ENCODE peak calls at places on chromosomes 5 and 9, in six cellular contexts. L is A549, S is sigmoid colon, I is ovary, Q is stomach, X is HCT116. Z is an unnamed sample. For H3K4me1, the result is how much of the 10 kb centered on the place peaks cover.

GRCh38 chr5:15010936-15011335 is 139.4 kb upstream of the ANKH start:
- DNase-seq in L (no peak), S (no peak), I (no peak), Q (no peak), X (no peak), Z (no peak)

GRCh38 chr9:33931326-33931725 is 114.4 kb downstream of the UBE2R2 start:
- DNase-seq in L (no peak), S (no peak), I (no peak), Q (no peak), X (no peak), Z (no peak)

GRCh38 chr9:78030553-78031270 is 899 bp downstream of the GNAQ start:
- DNase-seq in L (no peak), S (peak), I (peak), Q (peak), X (no peak), Z (peak)

GRCh38 chr5:115377468-115378217 is 81.2 kb upstream of the CCDC112 start:
- DNase-seq in L (no peak), S (no peak), I (no peak), Q (no peak), X (peak), Z (no peak)

GRCh38 chr9:35367451-35367850 is 122.5 kb upstream of the RUSC2 start:
- DNase-seq in L (no peak), S (no peak), I (no peak), Q (no peak), X (no peak), Z (no peak)

GRCh38 chr5:133390416-133391155 is 221.8 kb downstream of the FSTL4 start:
- DNase-seq in L (no peak), S (peak), I (no peak), Q (no peak), X (no peak), Z (no peak)

GRCh38 chr9:83920469-83920941 is 727 bp downstream of the KIF27 start:
- DNase-seq in L (peak), S (peak), I (no peak), Q (peak), X (no peak), Z (no peak)

GRCh38 chr9:71910602-71911060 is 362 bp downstream of the ABHD17B start:
- DNase-seq in L (no peak), S (no peak), I (no peak), Q (no peak), X (no peak), Z (no peak)

GRCh38 chr5:155729684-155730059 is 597.3 kb upstream of the SGCD start:
- DNase-seq in L (no peak), S (no peak), I (peak), Q (no peak), X (no peak), Z (peak)

GRCh38 chr5:177045628-177046027 is 23.1 kb downstream of the ZNF346 start:
- DNase-seq in L (no peak), S (no peak), I (no peak), Q (no peak), X (no peak), Z (no peak)

GRCh38 chr5:134370306-134370870 is 981 bp upstream of the UBE2B start:
- DNase-seq in L (no peak), S (no peak), I (no peak), Q (no peak), X (no peak), Z (no peak)

GRCh38 chr5:21646469-21646868 is 1206.7 kb downstream of the CDH12 start:
- DNase-seq in L (no peak), S (no peak), I (no peak), Q (no peak), X (no peak), Z (no peak)

GRCh38 chr5:124913329-124913653 is 166.9 kb upstream of the ZNF608 start:
- DNase-seq in L (no peak), S (no peak), I (no peak), Q (no peak), X (no peak), Z (no peak)

GRCh38 chr5:176356179-176356566 is 5.4 kb downstream of the KIAA1191 start:
- DNase-seq in L (no peak), S (no peak), I (no peak), Q (no peak), X (no peak), Z (no peak)

GRCh38 chr5:77266291-77266690 is 55.8 kb downstream of the PDE8B start:
- DNase-seq in L (no peak), S (no peak), I (no peak), Q (no peak), X (no peak), Z (no peak)

GRCh38 chr5:65809817-65810531 is 88.0 kb downstream of the NLN start:
- DNase-seq in L (no peak), S (no peak), I (peak), Q (peak), X (no peak), Z (peak)

GRCh38 chr5:154758501-154758900 is 3.3 kb downstream of the LARP1 start:
- DNase-seq in L (no peak), S (no peak), I (no peak), Q (no peak), X (no peak), Z (no peak)

GRCh38 chr5:158553195-158553945 is 546.3 kb downstream of the EBF1 start:
- DNase-seq in L (no peak), S (peak), I (no peak), Q (no peak), X (no peak), Z (no peak)

GRCh38 chr5:119289413-119289812 is 66.4 kb upstream of the TNFAIP8 start:
- DNase-seq in L (no peak), S (no peak), I (no peak), Q (no peak), X (no peak), Z (no peak)

GRCh38 chr5:132309679-132310078 is 15.5 kb downstream of the SLC22A4 start:
- DNase-seq in L (no peak), S (no peak), I (no peak), Q (no peak), X (no peak), Z (no peak)

GRCh38 chr9:124771867-124772621 is 933 bp upstream of the NR6A1 start:
- DNase-seq in L (peak), S (no peak), I (peak), Q (peak), X (peak), Z (peak)

GRCh38 chr9:407255-407654 is 192.6 kb downstream of the DOCK8 start:
- DNase-seq in L (no peak), S (no peak), I (no peak), Q (no peak), X (no peak), Z (no peak)

GRCh38 chr9:114606597-114607207 is 4.4 kb upstream of the TMEM268 start:
- DNase-seq in L (no peak), S (no peak), I (peak), Q (peak), X (no peak), Z (no peak)

GRCh38 chr9:114604974-114605373 is 6.1 kb upstream of the TMEM268 start:
- DNase-seq in L (no peak), S (no peak), I (no peak), Q (no peak), X (no peak), Z (no peak)

GRCh38 chr9:114607671-114608524 is 3.2 kb upstream of the TMEM268 start:
- DNase-seq in L (no peak), S (no peak), I (no peak), Q (no peak), X (no peak), Z (no peak)

GRCh38 chr9:114608525-114608796 is 2.6 kb upstream of the TMEM268 start:
- DNase-seq in L (no peak), S (no peak), I (no peak), Q (no peak), X (no peak), Z (no peak)

DNA sequence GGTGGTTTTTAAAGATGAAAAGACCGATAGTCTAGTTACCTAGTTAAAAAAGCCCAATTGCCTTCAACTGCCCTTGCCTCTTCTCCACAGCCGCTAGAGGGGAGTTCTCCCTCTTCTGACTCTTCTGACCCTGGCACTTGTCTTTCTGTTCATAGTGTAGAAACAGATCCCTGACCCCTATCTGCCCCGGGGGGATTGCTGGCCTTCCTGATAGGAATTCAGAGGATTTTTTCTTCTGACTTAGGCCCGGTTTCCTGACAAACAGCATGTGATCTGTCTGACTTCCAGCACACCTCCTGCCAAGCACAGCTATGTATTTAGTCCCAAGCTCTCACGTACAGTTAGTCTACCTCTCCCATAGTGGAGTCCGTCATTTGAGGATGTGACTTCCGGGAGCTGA is 5.0 kb upstream of the TMEM268 start:
- DNase-seq in L (no peak), S (no peak), I (no peak), Q (no peak), X (no peak), Z (no peak)
- H3K4me1 ChIP-seq in L (under half), S (under half), I (under half), Q (under half), X (under half), Z (under half)

DNA sequence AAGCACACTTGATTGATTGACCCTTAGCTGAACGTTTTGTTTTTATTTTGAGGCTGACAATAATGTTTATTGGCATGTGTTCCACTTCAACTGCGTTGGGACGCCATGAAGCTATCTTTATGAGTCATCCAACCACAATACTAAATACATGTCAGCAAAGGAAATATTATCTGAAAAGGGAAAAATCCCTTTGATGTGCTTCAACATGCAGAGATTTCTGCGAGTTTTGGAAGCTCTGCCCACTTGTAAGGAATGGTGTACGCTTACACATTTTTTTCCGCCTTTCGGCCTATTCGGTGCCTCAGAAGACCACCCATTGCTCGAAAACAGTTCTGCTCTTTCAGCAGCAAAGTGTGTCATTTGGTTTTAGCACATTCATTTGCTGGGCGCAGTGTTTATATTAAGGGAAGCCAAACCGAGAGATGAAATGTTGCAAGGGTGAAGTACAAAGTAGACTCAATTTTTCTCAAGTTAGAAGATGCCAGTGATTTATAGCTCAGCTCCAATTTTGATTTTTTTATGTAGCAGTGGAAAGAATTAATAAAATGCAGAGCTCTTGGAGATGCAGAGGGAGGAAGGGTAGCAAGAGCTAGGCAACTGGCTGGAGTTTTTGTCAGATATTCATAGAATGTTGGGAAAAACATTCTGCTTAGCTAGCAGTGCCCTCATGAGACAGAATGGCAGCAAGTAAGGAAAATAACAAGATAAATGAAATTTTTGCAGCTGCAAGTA is 68.9 kb downstream of the PRDM6 start:
- DNase-seq in L (no peak), S (no peak), I (no peak), Q (no peak), X (peak), Z (no peak)
- TF ChIP-seq CTCF in L (peak), S (no peak), I (no peak), Q (no peak), X (no peak), Z (no peak)

GRCh38 chr5:153623906-153624765 is 133.7 kb downstream of the GRIA1 start:
- DNase-seq in L (no peak), S (no peak), I (no peak), Q (no peak), X (no peak), Z (no peak)
- H3K4me1 ChIP-seq in L (under half), S (under half), I (under half), Q (under half), X (under half), Z (under half)

GRCh38 chr5:24712047-24712446 is 67.3 kb upstream of the CDH10 start:
- DNase-seq in L (no peak), S (no peak), I (no peak), Q (no peak), X (no peak), Z (no peak)
- TF ChIP-seq CTCF in L (no peak), S (no peak), I (no peak), Q (no peak), X (no peak), Z (no peak)

DNA sequence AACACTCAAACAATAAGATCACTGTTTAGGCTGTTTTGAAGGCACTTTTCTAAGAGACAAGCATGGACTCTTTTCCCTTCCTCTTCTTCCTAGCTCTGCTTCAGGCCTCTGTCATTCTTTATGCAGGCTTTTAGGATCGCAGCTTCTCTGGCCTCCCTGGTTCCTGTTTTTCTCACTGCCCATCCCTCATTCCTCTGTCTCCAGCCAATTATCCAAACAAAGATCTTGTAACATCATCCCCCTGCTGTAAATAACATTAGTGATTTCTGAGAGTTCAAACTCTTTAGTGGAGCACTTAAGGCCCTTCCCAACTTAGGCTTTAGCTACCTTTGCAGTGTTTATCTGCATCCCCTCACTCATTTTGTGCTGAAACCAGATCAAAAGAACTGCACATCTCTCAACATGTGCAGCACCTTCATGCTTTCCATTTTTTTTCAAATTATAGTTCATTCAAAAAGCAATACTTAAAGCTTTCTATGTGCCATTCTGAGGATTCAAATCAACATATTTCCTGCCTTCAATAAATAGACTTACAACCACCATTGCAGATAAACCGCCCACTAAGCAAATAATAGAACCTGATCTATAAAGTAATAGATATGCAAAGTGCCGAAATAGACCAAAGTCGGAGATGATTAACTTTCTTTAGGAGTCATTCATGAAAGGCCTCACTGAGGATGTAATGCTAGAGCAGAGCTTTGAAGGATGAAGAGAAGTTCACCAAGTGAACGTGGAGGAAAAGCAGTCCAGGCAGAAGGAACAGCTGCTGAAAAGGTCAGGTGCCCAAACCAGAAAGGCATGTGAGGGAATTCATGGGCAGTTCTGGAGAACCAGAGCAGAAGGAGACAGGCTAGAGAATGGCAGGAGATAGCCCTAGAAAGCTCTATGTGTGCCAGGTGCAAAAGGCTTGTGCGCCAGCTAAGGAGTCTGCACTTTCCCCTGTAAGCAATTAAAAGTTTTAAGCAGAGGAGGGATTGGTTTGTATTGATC is 95.8 kb upstream of the ZNF366 start:
- DNase-seq in L (no peak), S (no peak), I (no peak), Q (no peak), X (no peak), Z (no peak)
- H3K4me1 ChIP-seq in L (under half), S (under half), I (under half), Q (under half), X (under half), Z (under half)

GRCh38 chr5:180755601-180756000 is 15.7 kb upstream of the OR2Y1 start:
- DNase-seq in L (no peak), S (no peak), I (no peak), Q (no peak), X (no peak), Z (no peak)
- TF ChIP-seq CTCF in L (no peak), S (no peak), I (no peak), Q (no peak), X (no peak), Z (no peak)